ENCODE peak calls at places on chromosomes 1 and 21, in ten cellular contexts. One of them, this sample, is unnamed.

GRCh38 chr1:25204797-25205441 is 27.4 kb downstream of the SYF2 start:
- DNase-seq in breast epithelium: no peak
- DNase-seq in A549: peak; percentile 32
- DNase-seq in tibial nerve: no peak
- DNase-seq in body of pancreas: no peak
- DNase-seq in GM12878: no peak
- DNase-seq in heart left ventricle: no peak
- DNase-seq in transverse colon: no peak
- DNase-seq in IMR-90: peak; percentile 58
- DNase-seq in HCT116: peak; percentile 38
- DNase-seq in this sample: no peak

GRCh38 chr1:63773815-63774616 is at the start of gene ROR1:
- DNase-seq in IMR-90: peak; percentile 76
- DNase-seq in HCT116: peak; percentile 72
- DNase-seq in heart left ventricle: peak; percentile 92
- DNase-seq in tibial nerve: peak; percentile 84
- DNase-seq in GM12878: no peak
- DNase-seq in transverse colon: peak; percentile 89
- DNase-seq in A549: peak; percentile 89
- DNase-seq in breast epithelium: peak; percentile 79
- DNase-seq in body of pancreas: peak; percentile 93
- DNase-seq in this sample: peak; percentile 94

GRCh38 chr1:196649990-196650389 is 1.9 kb upstream of the CFH start:
- DNase-seq in tibial nerve: no peak
- DNase-seq in body of pancreas: no peak
- DNase-seq in A549: no peak
- DNase-seq in HCT116: no peak
- DNase-seq in GM12878: no peak
- DNase-seq in heart left ventricle: no peak
- DNase-seq in breast epithelium: no peak
- DNase-seq in IMR-90: no peak
- DNase-seq in transverse colon: no peak
- DNase-seq in this sample: no peak

GRCh38 chr21:35136586-35137254 is 87.6 kb upstream of the RUNX1 start:
- DNase-seq in GM12878: no peak
- DNase-seq in breast epithelium: no peak
- DNase-seq in transverse colon: peak; percentile 22
- DNase-seq in A549: peak; percentile 65
- DNase-seq in IMR-90: peak; percentile 62
- DNase-seq in body of pancreas: peak; percentile 21
- DNase-seq in tibial nerve: no peak
- DNase-seq in heart left ventricle: no peak
- DNase-seq in HCT116: peak; percentile 72
- DNase-seq in this sample: no peak

GRCh38 chr1:228739826-228740225 is 4.5 kb downstream of the RHOU start:
- DNase-seq in IMR-90: no peak
- DNase-seq in body of pancreas: no peak
- DNase-seq in HCT116: no peak
- DNase-seq in tibial nerve: no peak
- DNase-seq in A549: no peak
- DNase-seq in heart left ventricle: no peak
- DNase-seq in transverse colon: no peak
- DNase-seq in breast epithelium: no peak
- DNase-seq in GM12878: no peak
- DNase-seq in this sample: no peak

GRCh38 chr1:47618222-47618720 is 180.4 kb downstream of the FOXD2 start:
- DNase-seq in tibial nerve: no peak
- DNase-seq in HCT116: no peak
- DNase-seq in GM12878: no peak
- DNase-seq in breast epithelium: no peak
- DNase-seq in A549: no peak
- DNase-seq in body of pancreas: no peak
- DNase-seq in IMR-90: no peak
- DNase-seq in heart left ventricle: no peak
- DNase-seq in transverse colon: no peak
- DNase-seq in this sample: no peak

GRCh38 chr1:77846966-77847365 is 41.5 kb upstream of the NEXN start:
- DNase-seq in tibial nerve: no peak
- DNase-seq in HCT116: no peak
- DNase-seq in breast epithelium: no peak
- DNase-seq in A549: no peak
- DNase-seq in transverse colon: no peak
- DNase-seq in heart left ventricle: no peak
- DNase-seq in GM12878: no peak
- DNase-seq in IMR-90: no peak
- DNase-seq in body of pancreas: no peak
- DNase-seq in this sample: no peak

GRCh38 chr1:67888208-67888607 is 54.9 kb upstream of the GNG12 start:
- DNase-seq in body of pancreas: no peak
- DNase-seq in GM12878: no peak
- DNase-seq in A549: no peak
- DNase-seq in heart left ventricle: no peak
- DNase-seq in IMR-90: no peak
- DNase-seq in breast epithelium: no peak
- DNase-seq in HCT116: no peak
- DNase-seq in transverse colon: no peak
- DNase-seq in tibial nerve: no peak
- DNase-seq in this sample: no peak

GRCh38 chr1:5989286-5989605 is 3.0 kb downstream of the NPHP4 start:
- DNase-seq in heart left ventricle: no peak
- DNase-seq in breast epithelium: no peak
- DNase-seq in A549: no peak
- DNase-seq in HCT116: no peak
- DNase-seq in body of pancreas: no peak
- DNase-seq in tibial nerve: no peak
- DNase-seq in IMR-90: no peak
- DNase-seq in transverse colon: no peak
- DNase-seq in GM12878: no peak
- DNase-seq in this sample: no peak

GRCh38 chr1:5988596-5989285 is 3.5 kb downstream of the NPHP4 start:
- DNase-seq in heart left ventricle: peak; percentile 6
- DNase-seq in IMR-90: no peak
- DNase-seq in body of pancreas: no peak
- DNase-seq in transverse colon: no peak
- DNase-seq in A549: no peak
- DNase-seq in tibial nerve: no peak
- DNase-seq in GM12878: no peak
- DNase-seq in breast epithelium: no peak
- DNase-seq in HCT116: no peak
- DNase-seq in this sample: no peak

GRCh38 chr1:5990913-5991783 is 1.1 kb downstream of the NPHP4 start:
- DNase-seq in heart left ventricle: peak; percentile 58
- DNase-seq in body of pancreas: peak; percentile 40
- DNase-seq in IMR-90: peak; percentile 21
- DNase-seq in A549: no peak
- DNase-seq in HCT116: no peak
- DNase-seq in GM12878: no peak
- DNase-seq in tibial nerve: no peak
- DNase-seq in breast epithelium: no peak
- DNase-seq in transverse colon: peak; percentile 43
- DNase-seq in this sample: no peak

GRCh38 chr1:5991784-5992033 is 516 bp downstream of the NPHP4 start:
- DNase-seq in HCT116: no peak
- DNase-seq in IMR-90: no peak
- DNase-seq in GM12878: no peak
- DNase-seq in A549: no peak
- DNase-seq in breast epithelium: no peak
- DNase-seq in tibial nerve: no peak
- DNase-seq in heart left ventricle: no peak
- DNase-seq in transverse colon: peak; percentile 27
- DNase-seq in body of pancreas: peak; percentile 32
- DNase-seq in this sample: no peak

DNA sequence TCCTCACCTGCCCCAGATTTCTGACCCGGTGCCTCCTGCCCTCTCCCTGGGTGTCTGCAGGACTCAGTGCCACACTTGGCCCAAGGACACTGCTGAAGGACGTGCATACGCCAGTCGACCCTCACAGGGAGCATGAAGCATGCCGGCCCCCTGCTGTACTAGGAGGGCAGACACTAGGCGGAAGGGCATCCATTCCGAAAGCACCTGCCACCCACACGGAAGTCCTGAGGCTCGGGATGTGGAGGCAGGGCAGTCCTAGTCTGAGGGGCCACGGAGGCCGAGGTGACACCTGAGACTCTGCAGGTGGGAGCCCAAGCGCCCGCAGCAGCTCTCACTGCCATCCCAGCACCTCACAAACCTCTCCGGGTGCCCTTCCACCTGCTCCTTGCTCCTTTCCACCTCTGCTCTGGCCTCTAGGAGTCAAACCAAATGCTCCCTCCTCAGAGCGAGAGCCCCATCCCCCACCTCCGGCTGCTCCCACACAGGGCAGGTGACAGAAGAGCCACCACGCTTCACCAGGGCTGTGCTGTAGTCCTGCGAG is 2.4 kb downstream of the NPHP4 start:
- DNase-seq in IMR-90: no peak
- DNase-seq in tibial nerve: no peak
- DNase-seq in HCT116: no peak
- DNase-seq in transverse colon: no peak
- DNase-seq in breast epithelium: no peak
- DNase-seq in GM12878: no peak
- DNase-seq in A549: no peak
- DNase-seq in heart left ventricle: peak; percentile 15
- DNase-seq in body of pancreas: no peak
- DNase-seq in this sample: no peak
- TF ChIP-seq CTCF in IMR-90: no peak
- TF ChIP-seq CTCF in tibial nerve: no peak
- TF ChIP-seq CTCF in HCT116: no peak
- TF ChIP-seq CTCF in transverse colon: no peak
- TF ChIP-seq CTCF in breast epithelium: no peak
- TF ChIP-seq CTCF in GM12878: no peak
- TF ChIP-seq CTCF in A549: no peak
- TF ChIP-seq CTCF in heart left ventricle: no peak
- TF ChIP-seq CTCF in body of pancreas: no peak
- TF ChIP-seq CTCF in this sample: no peak

DNA sequence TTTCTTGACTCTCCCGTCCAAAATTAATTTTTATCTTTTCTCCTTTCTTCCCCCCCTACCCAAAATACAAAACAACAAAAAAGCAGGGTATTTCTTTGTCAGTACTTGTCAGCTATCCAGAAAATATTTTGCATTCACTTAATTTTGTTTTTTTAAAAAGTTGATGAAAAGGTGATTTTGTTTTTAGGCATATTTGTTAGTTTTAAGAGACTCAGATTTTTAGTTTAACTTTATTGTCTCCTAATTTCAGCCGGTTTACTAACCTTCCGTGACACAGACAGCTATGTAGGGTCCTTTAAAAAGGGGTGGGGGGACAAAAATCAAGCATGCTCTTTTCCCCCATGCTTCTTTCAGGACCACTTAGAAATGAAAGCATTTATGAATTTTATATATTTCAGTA is 1.5 kb downstream of the PBX1 start:
- DNase-seq in breast epithelium: no peak
- DNase-seq in GM12878: no peak
- DNase-seq in tibial nerve: no peak
- DNase-seq in body of pancreas: no peak
- DNase-seq in transverse colon: no peak
- DNase-seq in HCT116: no peak
- DNase-seq in A549: no peak
- DNase-seq in heart left ventricle: no peak
- DNase-seq in IMR-90: no peak
- DNase-seq in this sample: no peak
- H3K4me1 ChIP-seq in breast epithelium: no peaks in the 10 kb centered on the region
- H3K4me1 ChIP-seq in GM12878: no peaks in the 10 kb centered on the region
- H3K4me1 ChIP-seq in tibial nerve: no peaks in the 10 kb centered on the region
- H3K4me1 ChIP-seq in body of pancreas: peaks cover 24% of the 10 kb centered on the region
- H3K4me1 ChIP-seq in transverse colon: peaks cover 32% of the 10 kb centered on the region
- H3K4me1 ChIP-seq in HCT116: peaks cover 14% of the 10 kb centered on the region
- H3K4me1 ChIP-seq in A549: peaks cover 28% of the 10 kb centered on the region
- H3K4me1 ChIP-seq in heart left ventricle: peaks cover under 1% of the 10 kb centered on the region
- H3K4me1 ChIP-seq in IMR-90: peaks cover 3% of the 10 kb centered on the region
- H3K4me1 ChIP-seq in this sample: peaks cover 3% of the 10 kb centered on the region

GRCh38 chr1:38944547-38944946 is 2.9 kb upstream of the RHBDL2 start:
- DNase-seq in transverse colon: no peak
- DNase-seq in tibial nerve: no peak
- DNase-seq in heart left ventricle: no peak
- DNase-seq in breast epithelium: no peak
- DNase-seq in HCT116: no peak
- DNase-seq in body of pancreas: no peak
- DNase-seq in GM12878: no peak
- DNase-seq in IMR-90: no peak
- DNase-seq in A549: no peak
- DNase-seq in this sample: no peak

GRCh38 chr1:38940339-38941047 is 1.1 kb downstream of the RHBDL2 start:
- DNase-seq in tibial nerve: no peak
- DNase-seq in HCT116: no peak
- DNase-seq in IMR-90: no peak
- DNase-seq in breast epithelium: no peak
- DNase-seq in GM12878: no peak
- DNase-seq in heart left ventricle: no peak
- DNase-seq in body of pancreas: no peak
- DNase-seq in A549: no peak
- DNase-seq in transverse colon: peak; percentile 71
- DNase-seq in this sample: no peak

GRCh38 chr1:38941527-38942019 is at the start of gene RHBDL2:
- DNase-seq in body of pancreas: peak; percentile 71
- DNase-seq in GM12878: no peak
- DNase-seq in IMR-90: peak; percentile 38
- DNase-seq in tibial nerve: peak; percentile 17
- DNase-seq in heart left ventricle: peak; percentile 77
- DNase-seq in HCT116: no peak
- DNase-seq in breast epithelium: peak; percentile 63
- DNase-seq in transverse colon: peak; percentile 82
- DNase-seq in A549: peak; percentile 35
- DNase-seq in this sample: peak; percentile 78

GRCh38 chr1:38941093-38941492 is 537 bp downstream of the RHBDL2 start:
- DNase-seq in A549: no peak
- DNase-seq in HCT116: no peak
- DNase-seq in transverse colon: peak; percentile 34
- DNase-seq in GM12878: no peak
- DNase-seq in tibial nerve: no peak
- DNase-seq in body of pancreas: no peak
- DNase-seq in heart left ventricle: no peak
- DNase-seq in breast epithelium: no peak
- DNase-seq in IMR-90: no peak
- DNase-seq in this sample: no peak

DNA sequence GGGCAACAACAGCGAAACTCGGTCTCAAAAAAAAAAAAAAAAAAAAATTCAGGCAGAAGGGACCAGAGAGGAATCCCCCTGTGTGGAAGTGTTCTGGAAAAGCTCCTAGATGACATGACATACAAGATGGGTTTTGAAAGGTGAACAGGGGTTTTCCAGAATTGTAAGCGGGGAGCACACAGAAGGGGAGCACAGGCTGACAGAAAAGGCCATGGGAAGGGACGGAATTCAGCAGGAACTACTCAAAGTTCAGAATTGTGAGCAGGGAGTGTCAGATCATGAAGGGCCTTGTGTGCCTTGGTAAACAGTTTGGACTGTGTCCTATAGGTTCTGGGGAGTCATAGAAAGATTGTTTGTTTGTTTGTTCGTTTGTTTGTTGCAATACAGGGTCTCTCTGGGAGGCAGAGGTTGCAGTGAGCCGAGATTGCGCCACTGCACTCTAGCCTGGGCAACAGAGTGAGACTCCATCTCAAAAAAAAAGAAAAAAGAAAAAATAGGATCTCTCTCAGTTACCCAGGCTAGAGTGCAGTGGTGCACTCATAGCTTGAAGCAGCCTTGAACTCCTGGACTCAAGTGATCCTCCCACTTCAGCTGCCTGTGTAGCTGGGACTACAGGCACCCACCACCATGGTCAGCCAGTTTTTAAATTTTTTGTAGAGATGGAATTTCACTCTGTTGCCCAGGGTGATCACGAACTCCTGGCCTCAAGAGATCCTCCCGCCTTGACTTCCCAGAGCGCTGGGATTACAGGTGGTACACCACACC is 1.2 kb upstream of the RHBDL2 start:
- DNase-seq in body of pancreas: no peak
- DNase-seq in breast epithelium: no peak
- DNase-seq in HCT116: no peak
- DNase-seq in GM12878: no peak
- DNase-seq in IMR-90: no peak
- DNase-seq in tibial nerve: no peak
- DNase-seq in transverse colon: no peak
- DNase-seq in A549: no peak
- DNase-seq in heart left ventricle: no peak
- DNase-seq in this sample: no peak
- TF ChIP-seq POLR2A in body of pancreas: no peak
- TF ChIP-seq POLR2A in breast epithelium: no peak
- TF ChIP-seq POLR2A in HCT116: no peak
- TF ChIP-seq POLR2A in GM12878: no peak
- TF ChIP-seq POLR2A in IMR-90: no peak
- TF ChIP-seq POLR2A in tibial nerve: no peak
- TF ChIP-seq POLR2A in transverse colon: no peak
- TF ChIP-seq POLR2A in A549: no peak
- TF ChIP-seq POLR2A in heart left ventricle: no peak
- TF ChIP-seq POLR2A in this sample: no peak

GRCh38 chr1:17671741-17672140 is 83.4 kb upstream of the ACTL8 start:
- DNase-seq in heart left ventricle: no peak
- DNase-seq in A549: no peak
- DNase-seq in IMR-90: no peak
- DNase-seq in HCT116: no peak
- DNase-seq in transverse colon: no peak
- DNase-seq in tibial nerve: no peak
- DNase-seq in GM12878: no peak
- DNase-seq in breast epithelium: no peak
- DNase-seq in body of pancreas: no peak
- DNase-seq in this sample: no peak
- TF ChIP-seq CTCF in heart left ventricle: no peak
- TF ChIP-seq CTCF in A549: no peak
- TF ChIP-seq CTCF in IMR-90: no peak
- TF ChIP-seq CTCF in HCT116: no peak
- TF ChIP-seq CTCF in transverse colon: no peak
- TF ChIP-seq CTCF in tibial nerve: no peak
- TF ChIP-seq CTCF in GM12878: no peak
- TF ChIP-seq CTCF in breast epithelium: no peak
- TF ChIP-seq CTCF in body of pancreas: no peak
- TF ChIP-seq CTCF in this sample: no peak